ENCODE peak calls at places on chromosomes 6 and 20, in ten cellular contexts. F, B, J, W, L, Q, R, Z, N and U are unnamed samples. For H3K4me1, the result is how much of the 10 kb centered on the place peaks cover.

GRCh38 chr6:33622456-33623431 is 1.6 kb downstream of the ITPR3 start:
- DNase-seq in W (no peak), L (no peak), R (no peak), Q (no peak), N (no peak), Z (no peak), J (no peak), F (no peak), B (peak), U (peak)

GRCh38 chr20:839015-839414 is 5.5 kb downstream of the FAM110A start:
- DNase-seq in Q (no peak), W (no peak), R (no peak), Z (no peak), L (no peak), N (no peak), B (no peak), J (no peak), F (no peak), U (no peak)

GRCh38 chr6:149586149-149586548 is 20.0 kb downstream of the GINM1 start:
- DNase-seq in J (no peak), B (no peak), Q (no peak), W (no peak), N (no peak), Z (no peak), R (no peak), F (no peak), L (no peak), U (no peak)

GRCh38 chr20:24533449-24533848 is 64.0 kb downstream of the SYNDIG1 start:
- DNase-seq in R (no peak), L (no peak), N (no peak), B (no peak), Q (no peak), Z (no peak), J (no peak), W (no peak), F (no peak), U (no peak)

GRCh38 chr6:148192310-148192709 is 150.3 kb upstream of the SASH1 start:
- DNase-seq in N (no peak), Z (peak), L (no peak), R (no peak), W (no peak), J (no peak), B (peak), F (no peak), Q (no peak), U (no peak)

GRCh38 chr6:143110572-143110971 is 49.9 kb downstream of the AIG1 start:
- DNase-seq in F (no peak), Z (peak), R (no peak), Q (no peak), W (no peak), B (no peak), N (no peak), L (no peak), J (no peak), U (no peak)

GRCh38 chr6:144156334-144156733 is 6.0 kb downstream of the STX11 start:
- DNase-seq in W (peak), F (no peak), Z (no peak), B (no peak), N (no peak), L (no peak), J (no peak), Q (no peak), R (no peak), U (no peak)

GRCh38 chr20:48706116-48706656 is 121.6 kb downstream of the PREX1 start:
- DNase-seq in W (peak), Z (no peak), L (no peak), J (no peak), N (peak), F (no peak), Q (no peak), B (no peak), R (no peak), U (no peak)

GRCh38 chr6:13615802-13616140 is 636 bp downstream of the NOL7 start:
- DNase-seq in Q (peak), F (no peak), R (peak), Z (no peak), N (peak), B (peak), J (peak), L (peak), W (peak), U (peak)

GRCh38 chr6:109381007-109381746 is 1.1 kb downstream of the CD164 start:
- DNase-seq in R (no peak), F (no peak), N (no peak), J (no peak), Z (peak), Q (no peak), B (no peak), W (no peak), L (no peak), U (no peak)

GRCh38 chr6:5422321-5422915 is 161.1 kb downstream of the FARS2 start:
- DNase-seq in J (no peak), B (no peak), N (no peak), W (peak), R (peak), L (peak), F (peak), Q (no peak), Z (peak), U (no peak)

GRCh38 chr20:5844063-5844681 is 94.0 kb downstream of the SHLD1 start:
- DNase-seq in L (no peak), R (no peak), F (no peak), N (no peak), Q (no peak), J (no peak), Z (peak), W (peak), B (no peak), U (no peak)

GRCh38 chr6:151285121-151285520 is 45.4 kb downstream of the AKAP12 start:
- DNase-seq in F (no peak), Z (peak), B (no peak), J (no peak), Q (no peak), N (no peak), R (no peak), W (no peak), L (no peak), U (no peak)
- H3K4me3 ChIP-seq in F (no peak), Z (no peak), B (no peak), J (peak), Q (no peak), N (no peak), R (no peak), W (no peak), L (no peak), U (no peak)

DNA sequence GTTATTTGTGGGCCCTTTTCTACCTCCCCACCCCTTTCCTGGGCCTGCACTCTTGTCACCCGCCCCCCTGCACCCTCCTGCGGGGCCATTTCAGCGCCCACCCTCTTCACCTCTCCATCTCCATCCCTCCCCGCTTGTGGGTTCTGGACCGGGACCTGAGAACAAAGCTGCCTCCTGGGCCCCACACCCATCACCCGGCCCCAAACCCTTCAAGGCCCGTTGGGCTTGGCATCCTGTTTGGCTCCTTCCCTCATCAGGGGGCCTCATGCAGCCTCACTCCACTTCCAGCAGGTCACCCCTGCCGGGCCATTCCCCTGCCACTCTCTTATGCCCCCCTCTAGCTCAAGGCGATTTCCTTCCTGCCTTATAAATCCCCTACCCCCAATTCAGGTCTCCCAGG is 67.4 kb downstream of the SRC start:
- DNase-seq in L (no peak), B (no peak), N (no peak), W (no peak), F (no peak), R (no peak), J (no peak), Z (no peak), Q (no peak), U (no peak)
- H3K4me1 ChIP-seq in L (under half), B (under half), N (under half), W (under half), F (under half), R (under half), J (under half), Z (under half), Q (under half), U (under half)

DNA sequence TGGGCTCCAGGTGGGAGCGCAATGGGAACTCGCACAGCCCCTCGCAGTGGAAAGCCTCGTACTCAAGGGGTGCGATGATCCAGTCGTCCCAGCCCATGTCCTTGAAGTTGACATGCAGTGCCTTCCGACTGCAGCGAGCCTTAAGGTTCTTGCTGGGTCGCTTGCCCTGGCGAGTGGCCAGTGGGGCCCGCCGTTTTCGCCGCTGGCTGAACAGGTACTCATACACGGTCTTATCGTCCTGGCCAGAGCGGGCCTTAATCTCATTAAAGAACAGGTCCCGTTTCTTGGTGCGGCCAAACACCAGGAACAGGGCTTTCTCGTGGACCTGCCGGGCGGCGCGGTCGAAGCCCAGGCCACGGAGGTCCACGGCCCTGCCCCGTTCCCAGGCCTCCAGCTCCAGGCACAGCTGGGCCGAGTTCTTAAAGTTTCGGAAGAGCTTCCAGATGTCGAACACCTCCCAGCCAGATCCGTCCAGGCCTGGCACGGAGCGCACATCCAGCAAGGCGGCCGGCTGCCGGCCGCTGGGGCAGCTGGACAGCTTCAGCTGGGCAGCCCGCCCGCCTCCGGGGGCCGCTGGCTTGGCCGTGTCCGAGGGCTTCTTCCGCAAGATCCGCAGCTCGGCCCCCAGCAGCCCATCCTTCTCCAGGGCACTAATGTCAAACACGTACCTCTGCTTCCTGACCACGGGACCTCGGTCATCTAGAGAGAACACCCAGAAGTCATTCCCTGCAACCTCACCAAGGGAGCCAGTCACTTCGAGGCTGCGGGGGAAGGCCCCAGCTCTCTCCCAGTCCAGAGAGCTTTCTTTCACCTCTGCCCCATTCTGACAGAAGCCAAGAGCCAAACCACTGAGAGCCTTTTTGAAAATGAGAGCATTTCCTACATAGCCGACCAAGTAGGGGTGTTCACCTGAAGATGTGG is 3.7 kb downstream of the GDF5 start:
- DNase-seq in Q (peak), R (no peak), N (no peak), B (peak), L (no peak), W (no peak), J (peak), Z (no peak), F (no peak), U (peak)
- H3K4me3 ChIP-seq in Q (no peak), R (no peak), N (no peak), B (no peak), L (no peak), W (no peak), J (no peak), Z (peak), F (no peak), U (no peak)

GRCh38 chr6:63764318-63764916 is 128.8 kb downstream of the PHF3 start:
- DNase-seq in N (no peak), Q (no peak), Z (peak), L (no peak), B (no peak), F (peak), J (no peak), R (no peak), W (peak), U (no peak)
- H3K4me1 ChIP-seq in N (under half), Q (under half), Z (under half), L (under half), B (under half), F (under half), J (under half), R (under half), W (under half), U (under half)

DNA sequence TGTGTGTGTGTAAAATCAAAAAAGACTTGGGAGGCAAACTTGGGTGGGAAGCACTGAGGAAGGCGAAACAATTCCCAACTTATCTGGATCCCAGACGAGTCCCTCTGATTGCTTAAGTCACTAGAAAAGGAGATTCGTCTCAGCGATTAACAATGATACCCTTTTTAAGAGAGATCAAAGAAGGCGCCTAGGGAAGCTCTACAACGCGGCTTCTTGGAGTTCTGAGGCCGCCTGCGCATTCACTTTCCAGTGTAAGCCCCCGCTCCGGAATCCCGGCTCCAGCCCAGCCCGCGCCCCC is 8.7 kb upstream of the TBX18 start:
- DNase-seq in N (no peak), R (no peak), J (no peak), B (no peak), L (no peak), Z (no peak), W (no peak), Q (no peak), F (no peak), U (no peak)
- H3K4me3 ChIP-seq in N (peak), R (peak), J (peak), B (no peak), L (no peak), Z (no peak), W (no peak), Q (peak), F (no peak), U (peak)